ENCODE peak calls at places on chromosomes 13 and 19, in eight cellular contexts. K is pancreas, W is lung, U is tibial nerve, G is fibroblast of lung, I is IMR-90, J is Peyer's patch, N is PC-3. E is an unnamed sample. For H3K4me1, the result is how much of the 10 kb centered on the place peaks cover.

GRCh38 chr19:13010038-13010991 is 15.0 kb downstream of the NFIX start:
- DNase-seq in N (no peak), G (no peak), K (no peak), U (no peak), W (no peak), I (no peak), J (no peak), E (no peak)

GRCh38 chr13:83620535-83621220 is 261.6 kb downstream of the SLITRK1 start:
- DNase-seq in J (no peak), N (peak), I (peak), K (no peak), G (peak), U (no peak), W (no peak), E (no peak)

GRCh38 chr13:113304121-113304520 is 7.1 kb downstream of the LAMP1 start:
- DNase-seq in J (no peak), I (no peak), U (no peak), W (no peak), G (no peak), N (no peak), K (no peak), E (no peak)

GRCh38 chr19:5083547-5083965 is 114.6 kb downstream of the KDM4B start:
- DNase-seq in J (no peak), U (no peak), I (no peak), G (no peak), W (no peak), K (peak), N (no peak), E (no peak)

GRCh38 chr13:91212229-91212628 is 135.3 kb upstream of the MIR17HG start:
- DNase-seq in K (no peak), N (no peak), G (no peak), W (no peak), I (no peak), U (no peak), J (no peak), E (no peak)

GRCh38 chr19:45881909-45882528 is 3.9 kb downstream of the IRF2BP1 start:
- DNase-seq in J (peak), N (no peak), W (no peak), I (no peak), U (no peak), K (peak), G (no peak), E (no peak)

GRCh38 chr19:49011194-49011593 is 5.7 kb downstream of the LHB start:
- DNase-seq in J (no peak), U (no peak), G (no peak), K (no peak), I (no peak), W (no peak), N (no peak), E (no peak)

GRCh38 chr19:35045667-35046300 is 4.3 kb downstream of the HPN start:
- DNase-seq in K (no peak), N (peak), I (peak), U (no peak), W (no peak), G (no peak), J (no peak), E (no peak)

GRCh38 chr13:110812869-110813645 is 99.6 kb downstream of the ING1 start:
- DNase-seq in G (no peak), W (no peak), K (no peak), J (no peak), U (no peak), N (no peak), I (no peak), E (no peak)

GRCh38 chr19:52943884-52944643 is 18.6 kb downstream of the ZNF816 start:
- DNase-seq in U (no peak), J (no peak), W (no peak), I (no peak), K (no peak), G (no peak), N (peak), E (no peak)

GRCh38 chr13:46570273-46570672 is 17.3 kb downstream of the LRCH1 start:
- DNase-seq in N (no peak), J (no peak), U (no peak), K (no peak), I (no peak), G (no peak), W (no peak), E (no peak)

GRCh38 chr13:46571189-46571901 is 18.4 kb downstream of the LRCH1 start:
- DNase-seq in J (no peak), K (no peak), I (peak), G (peak), U (no peak), W (no peak), N (no peak), E (no peak)

GRCh38 chr13:46575321-46575721 is 22.4 kb downstream of the LRCH1 start:
- DNase-seq in U (no peak), G (peak), K (no peak), I (peak), N (no peak), W (no peak), J (no peak), E (no peak)

GRCh38 chr13:46571941-46572340 is 19.0 kb downstream of the LRCH1 start:
- DNase-seq in J (no peak), W (no peak), G (no peak), I (no peak), U (no peak), N (no peak), K (no peak), E (no peak)

DNA sequence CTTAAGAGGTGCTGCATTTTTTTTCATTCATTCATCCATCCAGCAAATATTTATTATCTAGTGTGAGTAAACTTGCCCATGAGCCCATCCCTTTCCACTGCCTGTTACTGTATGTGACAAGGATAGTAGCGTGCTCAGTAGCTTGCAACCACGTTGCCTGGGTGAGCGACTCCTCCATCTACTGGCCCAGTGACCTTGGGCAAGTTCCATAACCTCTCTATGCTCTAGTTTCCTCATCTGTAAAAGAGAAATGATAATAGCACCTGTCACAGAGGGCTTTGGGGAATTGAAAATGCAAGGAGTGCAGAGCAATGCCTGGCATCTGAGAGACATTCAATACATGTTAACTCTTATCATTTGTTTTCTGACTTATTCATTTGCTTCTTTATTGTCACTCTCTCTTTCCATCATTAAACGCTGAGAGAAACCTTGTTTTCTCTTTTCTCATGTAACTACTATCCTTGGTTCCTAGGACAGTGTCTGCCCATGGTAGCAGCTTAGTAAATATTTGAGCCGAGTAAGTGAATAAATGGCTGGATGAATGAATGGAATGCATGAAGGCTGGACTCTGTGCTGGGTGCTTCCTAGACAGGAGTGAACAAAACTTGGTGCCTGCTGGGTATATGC is 19.9 kb downstream of the LRCH1 start:
- DNase-seq in W (no peak), U (no peak), G (no peak), J (no peak), N (no peak), K (no peak), I (no peak), E (no peak)
- H3K27ac ChIP-seq in W (no peak), U (no peak), G (no peak), J (no peak), N (no peak), K (no peak), I (no peak), E (no peak)

GRCh38 chr13:74409551-74409950 is 275.3 kb upstream of the KLF12 start:
- DNase-seq in I (no peak), G (no peak), N (no peak), W (no peak), U (no peak), J (no peak), K (no peak), E (no peak)
- H3K4me1 ChIP-seq in I (under half), G (under half), N (under half), W (under half), U (under half), J (under half), K (under half), E (under half)

DNA sequence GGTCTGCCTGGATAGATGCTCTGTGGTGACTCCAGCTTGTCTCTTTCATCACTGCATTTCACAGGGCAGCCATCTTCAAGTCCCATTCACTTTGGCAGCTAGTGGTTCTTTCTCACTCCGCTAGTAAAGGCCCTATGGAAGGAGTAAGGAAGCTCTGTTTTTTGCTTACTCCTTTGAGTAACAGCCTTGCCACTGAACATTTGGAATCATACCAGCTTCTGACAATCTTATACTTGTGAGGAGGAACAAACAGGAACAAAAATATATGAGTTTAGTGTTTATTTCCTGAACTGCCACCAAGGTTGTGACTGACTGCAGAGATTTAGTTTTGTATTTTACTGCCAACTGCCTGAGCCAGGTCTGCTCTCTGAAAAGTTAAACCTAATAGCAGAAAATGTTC is 38.7 kb downstream of the KCTD4 start:
- DNase-seq in K (no peak), G (peak), N (peak), U (no peak), I (peak), W (no peak), J (no peak), E (no peak)
- H3K4me3 ChIP-seq in K (no peak), G (no peak), N (peak), U (no peak), I (no peak), W (no peak), J (no peak), E (no peak)

GRCh38 chr13:105069106-105069505 is 1466.4 kb downstream of the EFNB2 start:
- DNase-seq in U (no peak), I (peak), J (no peak), K (no peak), N (no peak), G (no peak), W (no peak), E (no peak)
- H3K27ac ChIP-seq in U (no peak), I (no peak), J (no peak), K (no peak), N (no peak), G (no peak), W (no peak), E (no peak)

DNA sequence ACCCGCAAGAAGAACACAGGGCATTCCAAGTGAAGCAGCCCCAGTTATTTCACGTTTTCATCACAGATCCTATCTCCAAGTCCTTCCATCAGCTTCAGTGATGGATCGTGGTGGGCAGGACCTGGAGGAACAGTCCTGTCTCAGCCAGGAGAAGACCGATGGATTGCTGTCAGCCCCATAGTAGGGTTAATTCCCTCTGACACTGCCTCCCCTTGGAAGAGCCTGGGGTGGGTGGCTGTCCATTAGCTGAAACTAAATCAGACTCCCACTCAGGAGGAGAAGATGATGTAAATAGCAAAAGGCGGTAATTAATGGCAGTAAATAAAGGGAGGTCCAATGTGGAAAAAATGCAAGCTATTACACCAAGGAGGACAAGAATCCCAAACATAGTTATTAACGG is 131.0 kb downstream of the TNFRSF19 start:
- DNase-seq in U (no peak), K (no peak), I (no peak), W (no peak), G (no peak), N (no peak), J (no peak), E (no peak)
- H3K4me1 ChIP-seq in U (under half), K (under half), I (under half), W (under half), G (under half), N (under half), J (under half), E (under half)

DNA sequence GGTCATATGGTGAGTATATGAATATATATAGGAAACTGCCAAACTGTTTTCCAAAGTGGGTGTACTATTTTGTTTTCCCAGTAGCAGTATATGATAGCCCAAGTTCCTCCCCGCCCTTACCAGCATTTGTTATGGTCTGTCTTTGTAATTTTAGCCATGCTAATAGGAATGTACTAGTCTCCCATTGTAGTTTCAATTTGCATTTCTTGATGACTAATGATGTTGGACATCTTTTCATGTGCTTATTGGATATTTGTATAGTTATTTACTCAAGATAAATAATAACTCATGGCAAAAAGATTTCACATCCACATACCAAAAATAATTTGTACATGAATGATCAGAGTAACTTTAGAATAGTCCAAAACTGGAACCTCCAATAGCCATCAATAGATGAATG is 75.3 kb upstream of the SERP2 start:
- DNase-seq in K (no peak), I (peak), U (no peak), W (no peak), N (peak), G (peak), J (no peak), E (no peak)
- H3K4me3 ChIP-seq in K (no peak), I (no peak), U (no peak), W (no peak), N (no peak), G (no peak), J (no peak), E (no peak)

DNA sequence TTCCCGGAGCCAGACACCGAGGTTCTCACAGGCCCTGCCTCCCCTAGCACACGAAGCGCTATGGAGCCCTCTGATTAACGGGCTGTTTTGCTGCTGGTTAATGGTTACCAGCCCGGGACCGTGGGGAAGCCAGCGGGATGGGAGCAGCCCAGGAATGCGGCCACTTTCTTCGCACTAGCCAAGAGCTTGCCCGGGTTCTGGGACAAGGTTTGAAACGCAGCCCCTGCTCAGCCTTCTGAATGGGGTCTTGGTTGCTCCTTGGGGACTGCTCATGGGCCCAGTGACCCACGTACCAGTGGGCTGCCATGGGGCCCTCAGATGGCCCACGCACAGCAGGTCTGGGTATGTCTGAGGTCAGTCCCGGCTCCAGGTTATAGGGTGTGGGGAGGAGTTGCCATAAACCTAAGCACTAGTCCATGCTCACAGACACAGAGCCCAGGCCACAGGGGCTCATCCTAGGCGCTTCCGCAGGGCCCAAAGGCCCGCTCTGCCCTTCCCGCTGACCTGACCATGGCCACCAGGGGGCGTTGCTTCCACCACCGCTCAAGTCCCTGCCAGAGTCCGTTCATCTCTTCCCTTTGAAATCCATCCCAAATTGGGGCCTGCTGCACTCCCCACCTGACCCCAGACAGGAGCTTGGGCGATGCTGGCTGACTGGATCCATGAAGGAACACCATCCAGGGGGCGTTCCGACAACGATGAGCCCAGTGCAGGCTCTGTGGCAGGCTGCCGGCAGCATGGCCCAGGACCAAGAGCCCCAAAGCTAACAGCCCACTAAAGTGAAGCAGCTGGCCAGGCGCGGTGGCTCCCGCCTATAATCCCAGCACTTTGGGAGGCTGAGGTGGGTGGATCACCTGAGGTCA is 31.5 kb upstream of the ISYNA1 start:
- DNase-seq in W (peak), I (peak), K (peak), G (peak), N (peak), J (peak), U (peak), E (peak)
- H3K27ac ChIP-seq in W (no peak), I (no peak), K (peak), G (no peak), N (no peak), J (no peak), U (peak), E (no peak)

GRCh38 chr19:47545061-47545948 is 27.6 kb downstream of the ZNF541 start:
- DNase-seq in W (no peak), G (no peak), J (no peak), N (no peak), U (no peak), K (no peak), I (no peak), E (peak)
- H3K4me1 ChIP-seq in W (under half), G (under half), J (under half), N (under half), U (under half), K (under half), I (under half), E (under half)

GRCh38 chr13:100213576-100213975 is 124.7 kb downstream of the PCCA start:
- DNase-seq in N (no peak), W (no peak), K (no peak), G (peak), J (no peak), U (no peak), I (peak), E (no peak)

GRCh38 chr13:100209857-100210580 is 121.1 kb downstream of the PCCA start:
- DNase-seq in J (no peak), W (no peak), G (peak), U (no peak), N (peak), K (no peak), I (peak), E (no peak)

GRCh38 chr13:100214886-100215285 is 126.0 kb downstream of the PCCA start:
- DNase-seq in N (peak), G (peak), W (no peak), J (no peak), K (no peak), I (peak), U (no peak), E (no peak)

GRCh38 chr13:100210966-100211710 is 122.2 kb downstream of the PCCA start:
- DNase-seq in U (no peak), N (no peak), I (peak), J (no peak), K (no peak), G (peak), W (no peak), E (no peak)

DNA sequence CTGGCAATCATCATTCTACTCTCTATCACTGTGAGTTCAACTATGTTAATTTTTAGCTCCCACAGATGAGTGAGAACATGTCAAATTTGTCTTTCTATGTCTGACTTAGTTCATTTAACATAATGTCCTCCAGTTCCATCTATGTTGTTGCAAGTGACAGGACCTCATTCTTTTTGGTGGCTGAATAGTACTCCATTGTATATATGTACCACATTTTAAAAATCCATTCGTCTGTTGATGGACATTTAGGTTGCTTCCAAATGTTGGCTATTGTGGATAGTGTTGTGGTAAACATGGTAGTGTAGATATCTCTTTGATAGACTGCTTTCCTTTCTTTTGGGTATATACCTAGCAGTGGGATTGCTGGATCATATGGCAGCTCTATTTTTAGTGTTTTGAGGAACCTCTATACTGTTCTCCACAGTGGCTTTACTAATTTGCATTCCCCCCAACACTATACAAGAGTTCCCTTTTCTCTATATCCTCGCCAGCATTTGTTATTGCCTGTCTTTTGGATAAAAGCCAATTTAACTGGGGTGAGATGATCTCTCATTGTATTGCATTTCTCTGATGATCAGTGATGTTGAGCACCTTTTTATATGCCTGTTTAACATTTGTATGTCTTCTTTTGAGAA is 124.1 kb downstream of the PCCA start:
- DNase-seq in W (no peak), N (no peak), J (no peak), U (no peak), I (no peak), K (no peak), G (no peak), E (no peak)
- H3K4me3 ChIP-seq in W (no peak), N (no peak), J (no peak), U (no peak), I (no peak), K (no peak), G (no peak), E (no peak)

E was measured in CD8-positive, alpha-beta memory T cell.